ENCODE peak calls at places on chromosomes 6 and 20, in ten cellular contexts. R is effector memory CD8-positive, alpha-beta T cell; L is lower lobe of right lung; Q is activated naive CD4-positive, alpha-beta T cell; A is activated CD8-positive, alpha-beta memory T cell treated with anti-CD3 and anti-CD28 coated beads, Interleukin-2, amount 50 U/mL, for 48 hours; J is stimulated activated CD4-positive, alpha-beta T cell treated with anti-CD3 and anti-CD28 coated beads, Interleukin-4, amount 100 ng/mL, for 24 hours; S is NCI-H345; T is CD8-positive, alpha-beta memory T cell; P is EL; N is dermis blood vessel endothelial cell. B is an unnamed sample.

GRCh38 chr6:34084591-34085280 is 61.2 kb downstream of the GRM4 start:
- DNase-seq in R (no peak), L (no peak), Q (no peak), A (no peak), J (no peak), S (peak), T (no peak), P (no peak), N (no peak), B (no peak)

GRCh38 chr20:38635721-38636285 is 34.2 kb downstream of the ARHGAP40 start:
- DNase-seq in R (no peak), L (no peak), Q (no peak), A (no peak), J (no peak), S (no peak), T (no peak), P (peak), N (peak), B (no peak)

GRCh38 chr6:142297996-142298753 is 3.6 kb upstream of the ADGRG6 start:
- DNase-seq in R (no peak), L (no peak), Q (no peak), A (no peak), J (no peak), S (no peak), T (no peak), P (peak), N (peak), B (peak)

GRCh38 chr6:10422282-10423034 is 7.6 kb upstream of the TFAP2A start:
- DNase-seq in R (no peak), L (no peak), Q (no peak), A (no peak), J (no peak), S (no peak), T (no peak), P (no peak), N (no peak), B (no peak)

GRCh38 chr20:51331466-51331865 is 211.1 kb downstream of the NFATC2 start:
- DNase-seq in R (no peak), L (no peak), Q (no peak), A (no peak), J (no peak), S (no peak), T (no peak), P (no peak), N (no peak), B (no peak)

GRCh38 chr6:2531426-2532208 is 219.1 kb downstream of the MYLK4 start:
- DNase-seq in R (no peak), L (no peak), Q (no peak), A (no peak), J (no peak), S (no peak), T (no peak), P (peak), N (no peak), B (peak)

GRCh38 chr6:1873781-1874180 is 264.1 kb downstream of the FOXC1 start:
- DNase-seq in R (no peak), L (no peak), Q (no peak), A (no peak), J (no peak), S (no peak), T (no peak), P (no peak), N (no peak), B (no peak)

GRCh38 chr6:40819182-40819834 is 219.7 kb downstream of the UNC5CL start:
- DNase-seq in R (no peak), L (peak), Q (no peak), A (no peak), J (no peak), S (no peak), T (no peak), P (no peak), N (no peak), B (no peak)

GRCh38 chr6:168260385-168260987 is 59.1 kb downstream of the DACT2 start:
- DNase-seq in R (no peak), L (no peak), Q (no peak), A (no peak), J (no peak), S (no peak), T (no peak), P (no peak), N (no peak), B (no peak)

GRCh38 chr20:38131588-38132121 is 33.4 kb downstream of the TGM2 start:
- DNase-seq in R (no peak), L (peak), Q (no peak), A (no peak), J (no peak), S (no peak), T (no peak), P (peak), N (peak), B (no peak)

GRCh38 chr6:46016063-46016608 is 476 bp upstream of the CLIC5 start:
- DNase-seq in R (no peak), L (no peak), Q (no peak), A (no peak), J (no peak), S (no peak), T (no peak), P (no peak), N (no peak), B (no peak)

GRCh38 chr6:170125447-170126300 is 165.2 kb downstream of the DLL1 start:
- DNase-seq in R (no peak), L (no peak), Q (no peak), A (peak), J (no peak), S (no peak), T (no peak), P (no peak), N (no peak), B (no peak)

GRCh38 chr6:27672113-27672799 is 199.4 kb upstream of the ZNF184 start:
- DNase-seq in R (no peak), L (no peak), Q (no peak), A (peak), J (no peak), S (peak), T (no peak), P (peak), N (peak), B (peak)

GRCh38 chr6:71733970-71734899 is 152.1 kb upstream of the RIMS1 start:
- DNase-seq in R (no peak), L (no peak), Q (no peak), A (no peak), J (no peak), S (no peak), T (no peak), P (no peak), N (no peak), B (no peak)

GRCh38 chr6:1770435-1770843 is 160.7 kb downstream of the FOXC1 start:
- DNase-seq in R (peak), L (no peak), Q (no peak), A (peak), J (peak), S (no peak), T (no peak), P (peak), N (no peak), B (no peak)

GRCh38 chr20:19431308-19431685 is 218.9 kb downstream of the SLC24A3 start:
- DNase-seq in R (no peak), L (no peak), Q (no peak), A (no peak), J (no peak), S (no peak), T (no peak), P (no peak), N (no peak), B (no peak)

GRCh38 chr20:60050193-60050960 is 92.2 kb downstream of the CDH26 start:
- DNase-seq in R (no peak), L (no peak), Q (no peak), A (no peak), J (no peak), S (no peak), T (no peak), P (no peak), N (no peak), B (no peak)

GRCh38 chr20:38108438-38109024 is 56.5 kb downstream of the TGM2 start:
- DNase-seq in R (no peak), L (no peak), Q (no peak), A (no peak), J (no peak), S (no peak), T (no peak), P (no peak), N (no peak), B (peak)

GRCh38 chr6:139545474-139546116 is 171.1 kb upstream of the CITED2 start:
- DNase-seq in R (no peak), L (no peak), Q (no peak), A (no peak), J (no peak), S (no peak), T (no peak), P (no peak), N (no peak), B (no peak)

GRCh38 chr6:46655803-46656202 is 3.0 kb downstream of the SLC25A27 start:
- DNase-seq in R (no peak), L (no peak), Q (no peak), A (no peak), J (no peak), S (no peak), T (no peak), P (no peak), N (peak), B (no peak)

GRCh38 chr20:19888269-19888669 is 128.9 kb upstream of the NAA20 start:
- DNase-seq in R (no peak), L (no peak), Q (no peak), A (no peak), J (no peak), S (peak), T (no peak), P (no peak), N (peak), B (no peak)

GRCh38 chr6:148324297-148325007 is 18.2 kb upstream of the SASH1 start:
- DNase-seq in R (no peak), L (no peak), Q (no peak), A (no peak), J (no peak), S (no peak), T (no peak), P (peak), N (peak), B (no peak)

GRCh38 chr6:45613678-45614077 is 235.9 kb upstream of the SUPT3H start:
- DNase-seq in R (no peak), L (no peak), Q (no peak), A (no peak), J (no peak), S (no peak), T (no peak), P (no peak), N (no peak), B (peak)

GRCh38 chr6:158068893-158069799 is 87.5 kb downstream of the SYNJ2 start:
- DNase-seq in R (no peak), L (peak), Q (no peak), A (no peak), J (no peak), S (peak), T (no peak), P (peak), N (peak), B (no peak)

GRCh38 chr6:50709366-50709734 is 4.0 kb upstream of the TFAP2D start:
- DNase-seq in R (no peak), L (no peak), Q (no peak), A (no peak), J (no peak), S (no peak), T (no peak), P (no peak), N (no peak), B (no peak)